ENCODE peak calls at places on chromosomes 4 and X, in nine cellular contexts. L, D, Y, W, M, I, T, V and G are unnamed samples.

GRCh38 chr4:118954246-118954645 is 65.6 kb downstream of the SYNPO2 start:
- DNase-seq in D (peak), M (no peak), L (peak), T (no peak), Y (no peak), I (no peak), W (no peak), V (no peak), G (no peak)

GRCh38 chr4:107956011-107956410 is 24.7 kb downstream of the CYP2U1 start:
- DNase-seq in V (no peak), W (no peak), Y (no peak), M (no peak), I (no peak), L (no peak), T (no peak), D (peak), G (no peak)

GRCh38 chr4:109067509-109068205 is 234.8 kb downstream of the COL25A1 start:
- DNase-seq in W (no peak), T (no peak), M (no peak), L (no peak), V (peak), I (no peak), Y (no peak), D (peak), G (no peak)

GRCh38 chrX:20515841-20516461 is 249.2 kb upstream of the RPS6KA3 start:
- DNase-seq in D (peak), M (no peak), Y (no peak), T (peak), L (no peak), W (peak), I (peak), V (peak), G (no peak)

GRCh38 chrX:39969826-39970569 is 127.8 kb downstream of the BCOR start:
- DNase-seq in W (no peak), V (peak), D (no peak), M (no peak), T (no peak), I (no peak), L (no peak), Y (no peak), G (no peak)

GRCh38 chr4:74125072-74125471 is 26.1 kb upstream of the CXCL2 start:
- DNase-seq in I (no peak), L (no peak), T (no peak), Y (no peak), M (no peak), W (no peak), D (no peak), V (no peak), G (no peak)

GRCh38 chr4:7108046-7108625 is 40.3 kb upstream of the GRPEL1 start:
- DNase-seq in T (no peak), L (no peak), W (no peak), I (no peak), Y (no peak), D (no peak), V (no peak), M (no peak), G (peak)

GRCh38 chrX:77953708-77954107 is 15.7 kb downstream of the PGAM4 start:
- DNase-seq in D (peak), I (no peak), Y (no peak), W (no peak), V (no peak), M (no peak), T (no peak), L (no peak), G (no peak)

GRCh38 chr4:113293043-113293560 is 243.6 kb downstream of the ANK2 start:
- DNase-seq in W (no peak), D (peak), I (no peak), Y (peak), V (peak), T (no peak), L (no peak), M (no peak), G (peak)

GRCh38 chr4:153611679-153612078 is 72.4 kb upstream of the TLR2 start:
- DNase-seq in I (no peak), L (no peak), Y (no peak), M (no peak), D (peak), W (no peak), V (peak), T (no peak), G (no peak)

GRCh38 chr4:9825049-9825448 is 43.6 kb downstream of the DRD5 start:
- DNase-seq in V (no peak), W (no peak), I (no peak), L (no peak), Y (no peak), M (no peak), D (no peak), T (no peak), G (no peak)

GRCh38 chr4:9925750-9926439 is 95.4 kb downstream of the SLC2A9 start:
- DNase-seq in T (no peak), I (no peak), V (no peak), D (no peak), M (no peak), Y (no peak), W (no peak), L (peak), G (peak)

GRCh38 chr4:183335369-183335940 is 13.2 kb upstream of the CLDN24 start:
- DNase-seq in D (peak), I (no peak), V (peak), T (no peak), W (peak), L (no peak), Y (no peak), M (no peak), G (peak)

GRCh38 chr4:54392459-54392858 is 163.4 kb downstream of the PDGFRA start:
- DNase-seq in L (no peak), M (no peak), T (no peak), V (no peak), Y (no peak), D (no peak), I (no peak), W (peak), G (no peak)

GRCh38 chr4:70533211-70533610 is 14.8 kb downstream of the AMTN start:
- DNase-seq in V (peak), D (no peak), L (no peak), I (no peak), Y (no peak), W (no peak), M (no peak), T (no peak), G (no peak)

GRCh38 chr4:62080431-62080830 is 880.3 kb downstream of the ADGRL3 start:
- DNase-seq in V (no peak), T (no peak), D (no peak), L (no peak), I (no peak), M (no peak), Y (no peak), W (no peak), G (no peak)

GRCh38 chr4:8725845-8726244 is 133.3 kb downstream of the CPZ start:
- DNase-seq in V (no peak), L (no peak), W (no peak), T (no peak), Y (no peak), I (no peak), M (no peak), D (no peak), G (peak)

GRCh38 chr4:165475706-165476070 is 96.9 kb downstream of the CPE start:
- DNase-seq in D (no peak), L (no peak), T (no peak), V (no peak), Y (no peak), W (no peak), M (no peak), I (no peak), G (no peak)

GRCh38 chr4:48739560-48740019 is 40.5 kb downstream of the FRYL start:
- DNase-seq in I (no peak), L (no peak), W (no peak), T (no peak), D (no peak), M (no peak), Y (no peak), V (peak), G (no peak)

GRCh38 chr4:176436500-176436973 is 116.8 kb downstream of the SPCS3 start:
- DNase-seq in L (no peak), Y (no peak), V (peak), I (no peak), W (no peak), D (peak), M (no peak), T (no peak), G (no peak)

GRCh38 chrX:11287505-11287904 is 5.7 kb upstream of the AMELX start:
- DNase-seq in W (no peak), T (no peak), V (no peak), D (peak), I (no peak), M (no peak), L (no peak), Y (no peak), G (no peak)

GRCh38 chr4:133147365-133147821 is 1.7 kb upstream of the PCDH10 start:
- DNase-seq in W (no peak), L (no peak), M (no peak), V (no peak), I (no peak), Y (no peak), D (peak), T (no peak), G (peak)

GRCh38 chrX:48715066-48715465 is 18.5 kb downstream of the SUV39H1 start:
- DNase-seq in T (no peak), D (peak), V (no peak), I (no peak), W (no peak), Y (no peak), M (no peak), L (no peak), G (no peak)

GRCh38 chrX:49838374-49838773 is 9.3 kb downstream of the PAGE4 start:
- DNase-seq in I (peak), V (peak), T (no peak), D (peak), M (no peak), L (peak), Y (no peak), W (peak), G (no peak)

GRCh38 chr4:157389751-157390150 is 169.2 kb downstream of the GRIA2 start:
- DNase-seq in Y (no peak), T (no peak), W (no peak), V (no peak), I (no peak), M (no peak), D (no peak), L (no peak), G (no peak)

GRCh38 chrX:2463973-2464676 is 36.7 kb downstream of the DHRSX start:
- DNase-seq in T (no peak), W (no peak), D (peak), V (peak), Y (no peak), L (no peak), M (no peak), I (no peak), G (no peak)

GRCh38 chr4:8505229-8505628 is 64.7 kb downstream of the TRMT44 start:
- DNase-seq in M (no peak), L (no peak), W (no peak), V (no peak), I (no peak), D (no peak), T (no peak), Y (no peak), G (no peak)

GRCh38 chr4:31682796-31683195 is 962.6 kb downstream of the PCDH7 start:
- DNase-seq in W (no peak), T (no peak), V (no peak), Y (no peak), L (no peak), D (peak), M (no peak), I (no peak), G (no peak)

GRCh38 chrX:39969099-39969825 is 128.5 kb downstream of the BCOR start:
- DNase-seq in V (no peak), D (peak), Y (no peak), M (no peak), W (no peak), T (peak), I (peak), L (peak), G (peak)

GRCh38 chrX:73214366-73215094 is at the start of gene NAP1L2:
- DNase-seq in M (peak), D (peak), Y (peak), I (peak), W (no peak), V (peak), L (no peak), T (peak), G (no peak)

GRCh38 chr4:55745014-55745413 is 74.6 kb upstream of the EXOC1L start:
- DNase-seq in Y (no peak), L (no peak), M (no peak), D (no peak), T (no peak), V (no peak), W (no peak), I (no peak), G (no peak)

GRCh38 chr4:89125901-89126435 is 14.6 kb downstream of the TIGD2 start:
- DNase-seq in T (no peak), W (no peak), V (no peak), I (no peak), L (no peak), Y (no peak), M (no peak), D (no peak), G (no peak)

GRCh38 chr4:168200685-168201084 is 108.3 kb downstream of the ANXA10 start:
- DNase-seq in W (no peak), L (no peak), I (no peak), D (peak), V (peak), M (no peak), Y (no peak), T (no peak), G (no peak)

GRCh38 chrX:11049976-11050375 is 61.2 kb upstream of the HCCS start:
- DNase-seq in Y (no peak), V (no peak), D (no peak), M (no peak), I (no peak), W (no peak), L (no peak), T (no peak), G (no peak)